ENCODE peak calls at places on chromosomes 2 and 18, in four cellular contexts. One of them, this sample, is unnamed.
A peak's percentile ranks its signal among the peaks of the same experiment; 100 is the strongest.

GRCh38 chr2:88549616-88550292 is 77.5 kb downstream of the EIF2AK3 start:
- DNase-seq in HepG2: no peak
- DNase-seq in GM12878: no peak
- DNase-seq in H1: peak; percentile 75
- DNase-seq in this sample: peak; percentile 76

GRCh38 chr2:173983414-173983871 is 18.3 kb upstream of the SP3 start:
- DNase-seq in HepG2: peak; percentile 58
- DNase-seq in GM12878: no peak
- DNase-seq in H1: no peak
- DNase-seq in this sample: no peak

GRCh38 chr2:72148975-72149555 is 1.4 kb upstream of the CYP26B1 start:
- DNase-seq in HepG2: no peak
- DNase-seq in GM12878: no peak
- DNase-seq in H1: peak; percentile 78
- DNase-seq in this sample: no peak

GRCh38 chr18:59385191-59385590 is 26.1 kb upstream of the LMAN1 start:
- DNase-seq in HepG2: no peak
- DNase-seq in GM12878: no peak
- DNase-seq in H1: no peak
- DNase-seq in this sample: no peak

GRCh38 chr2:96156011-96156820 is 11.0 kb upstream of the DUSP2 start:
- DNase-seq in HepG2: no peak
- DNase-seq in GM12878: no peak
- DNase-seq in H1: no peak
- DNase-seq in this sample: no peak

GRCh38 chr2:25497862-25498407 is 156.2 kb upstream of the DNMT3A start:
- DNase-seq in HepG2: no peak
- DNase-seq in GM12878: no peak
- DNase-seq in H1: no peak
- DNase-seq in this sample: no peak

GRCh38 chr2:169035887-169036286 is 4.8 kb upstream of the ABCB11 start:
- DNase-seq in HepG2: no peak
- DNase-seq in GM12878: no peak
- DNase-seq in H1: no peak
- DNase-seq in this sample: no peak

GRCh38 chr2:180728928-180729559 is 251.4 kb upstream of the UBE2E3 start:
- DNase-seq in HepG2: no peak
- DNase-seq in GM12878: no peak
- DNase-seq in H1: no peak
- DNase-seq in this sample: no peak

GRCh38 chr2:207162319-207162718 is 3.4 kb downstream of the KLF7 start:
- DNase-seq in HepG2: no peak
- DNase-seq in GM12878: no peak
- DNase-seq in H1: no peak
- DNase-seq in this sample: no peak

GRCh38 chr2:234536218-234536989 is 39.5 kb upstream of the ARL4C start:
- DNase-seq in HepG2: no peak
- DNase-seq in GM12878: no peak
- DNase-seq in H1: no peak
- DNase-seq in this sample: no peak

GRCh38 chr2:221347471-221347870 is 224.6 kb downstream of the EPHA4 start:
- DNase-seq in HepG2: no peak
- DNase-seq in GM12878: no peak
- DNase-seq in H1: no peak
- DNase-seq in this sample: no peak

GRCh38 chr2:71243548-71244301 is 16.8 kb upstream of the PAIP2B start:
- DNase-seq in HepG2: no peak
- DNase-seq in GM12878: no peak
- DNase-seq in H1: no peak
- DNase-seq in this sample: no peak

GRCh38 chr18:42028232-42028832 is 73.3 kb downstream of the PIK3C3 start:
- DNase-seq in HepG2: peak; percentile 12
- DNase-seq in GM12878: no peak
- DNase-seq in H1: no peak
- DNase-seq in this sample: no peak

GRCh38 chr2:36835125-36835524 is 131.2 kb downstream of the STRN start:
- DNase-seq in HepG2: no peak
- DNase-seq in GM12878: no peak
- DNase-seq in H1: no peak
- DNase-seq in this sample: no peak

GRCh38 chr2:71333619-71334018 is 2.0 kb downstream of the ZNF638 start:
- DNase-seq in HepG2: no peak
- DNase-seq in GM12878: no peak
- DNase-seq in H1: no peak
- DNase-seq in this sample: no peak

GRCh38 chr18:3594760-3595241 is 144.8 kb downstream of the TGIF1 start:
- DNase-seq in HepG2: peak; percentile 30
- DNase-seq in GM12878: no peak
- DNase-seq in H1: no peak
- DNase-seq in this sample: no peak

GRCh38 chr2:23404426-23404825 is 19.4 kb downstream of the KLHL29 start:
- DNase-seq in HepG2: peak; percentile 24
- DNase-seq in GM12878: peak; percentile 26
- DNase-seq in H1: no peak
- DNase-seq in this sample: no peak

GRCh38 chr2:241852981-241853631 is 5.6 kb downstream of the PDCD1 start:
- DNase-seq in HepG2: no peak
- DNase-seq in GM12878: no peak
- DNase-seq in H1: peak; percentile 39
- DNase-seq in this sample: no peak

GRCh38 chr2:175837046-175837445 is 165.0 kb downstream of the LNPK start:
- DNase-seq in HepG2: no peak
- DNase-seq in GM12878: no peak
- DNase-seq in H1: no peak
- DNase-seq in this sample: no peak

GRCh38 chr2:202161106-202161836 is 77.1 kb downstream of the SUMO1 start:
- DNase-seq in HepG2: no peak
- DNase-seq in GM12878: no peak
- DNase-seq in H1: no peak
- DNase-seq in this sample: no peak

GRCh38 chr2:117775820-117776219 is 38.7 kb upstream of the DDX18 start:
- DNase-seq in HepG2: no peak
- DNase-seq in GM12878: no peak
- DNase-seq in H1: no peak
- DNase-seq in this sample: no peak

GRCh38 chr18:40984856-40985255 is 970.2 kb upstream of the PIK3C3 start:
- DNase-seq in HepG2: no peak
- DNase-seq in GM12878: no peak
- DNase-seq in H1: no peak
- DNase-seq in this sample: no peak

GRCh38 chr18:22115573-22115972 is 53.8 kb upstream of the GATA6 start:
- DNase-seq in HepG2: peak; percentile 12
- DNase-seq in GM12878: no peak
- DNase-seq in H1: no peak
- DNase-seq in this sample: no peak

GRCh38 chr2:101736861-101737291 is 39.4 kb downstream of the MAP4K4 start:
- DNase-seq in HepG2: no peak
- DNase-seq in GM12878: no peak
- DNase-seq in H1: no peak
- DNase-seq in this sample: no peak

GRCh38 chr2:101738649-101739048 is 41.1 kb downstream of the MAP4K4 start:
- DNase-seq in HepG2: no peak
- DNase-seq in GM12878: no peak
- DNase-seq in H1: no peak
- DNase-seq in this sample: no peak

GRCh38 chr2:101735166-101735533 is 37.6 kb downstream of the MAP4K4 start:
- DNase-seq in HepG2: no peak
- DNase-seq in GM12878: no peak
- DNase-seq in H1: no peak
- DNase-seq in this sample: no peak

GRCh38 chr2:101736233-101736632 is 38.7 kb downstream of the MAP4K4 start:
- DNase-seq in HepG2: no peak
- DNase-seq in GM12878: no peak
- DNase-seq in H1: no peak
- DNase-seq in this sample: no peak

DNA sequence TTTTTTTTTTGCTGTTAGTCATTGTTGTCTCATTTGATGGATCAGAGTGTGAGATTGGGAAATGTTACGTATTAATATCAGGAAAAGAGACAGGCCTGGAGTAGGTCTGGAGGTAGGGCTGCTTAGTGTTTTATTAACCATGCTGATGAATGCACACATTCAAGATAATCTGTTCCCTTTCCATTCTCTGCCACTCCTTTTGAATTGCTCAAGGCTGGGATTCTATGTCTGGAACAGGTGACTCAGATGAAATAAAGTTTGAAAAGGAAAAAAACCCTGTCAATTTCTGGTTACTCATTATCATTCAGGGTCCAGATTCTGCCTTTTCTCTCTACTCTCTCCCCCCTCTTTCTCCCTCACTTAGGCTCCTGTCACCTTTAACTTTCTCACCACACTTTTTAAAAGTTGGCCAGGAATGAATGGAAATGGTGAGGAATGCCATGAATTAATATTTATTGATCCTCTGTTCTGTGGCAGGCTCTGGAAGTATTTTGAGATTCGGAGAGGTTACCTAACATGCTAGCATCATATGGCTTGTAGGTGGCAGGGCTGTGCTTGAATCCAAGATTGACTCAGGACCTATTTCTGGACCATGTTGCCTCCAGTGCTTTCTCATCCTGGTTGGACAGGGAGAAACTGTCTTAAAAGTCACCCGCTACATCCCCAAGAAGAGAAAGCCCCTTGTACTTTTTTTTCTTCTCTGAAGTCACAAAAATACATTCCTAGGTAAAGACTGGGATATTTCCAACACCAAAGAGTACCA is 40.2 kb downstream of the MAP4K4 start:
- DNase-seq in HepG2: no peak
- DNase-seq in GM12878: no peak
- DNase-seq in H1: no peak
- DNase-seq in this sample: no peak
- H3K9ac ChIP-seq in HepG2: no peak overlapping the region
- H3K9ac ChIP-seq in GM12878: no peak overlapping the region
- H3K9ac ChIP-seq in H1: no peak overlapping the region
- H3K9ac ChIP-seq in this sample: no peak overlapping the region

GRCh38 chr2:159613515-159614336 is 2.6 kb downstream of the BAZ2B start:
- DNase-seq in HepG2: no peak
- DNase-seq in GM12878: no peak
- DNase-seq in H1: no peak
- DNase-seq in this sample: no peak
- H3K4me3 ChIP-seq in HepG2: peak overlapping the region; percentile 76
- H3K4me3 ChIP-seq in GM12878: peak overlapping the region; percentile 70
- H3K4me3 ChIP-seq in H1: peak overlapping the region; percentile 83
- H3K4me3 ChIP-seq in this sample: peak overlapping the region; percentile 89

GRCh38 chr2:10449481-10449831 is 1.3 kb upstream of the ODC1 start:
- DNase-seq in HepG2: no peak
- DNase-seq in GM12878: no peak
- DNase-seq in H1: no peak
- DNase-seq in this sample: no peak
- TF ChIP-seq SUZ12 in HepG2: no peak
- TF ChIP-seq SUZ12 in GM12878: no peak
- TF ChIP-seq SUZ12 in H1: no peak
- TF ChIP-seq SUZ12 in this sample: no peak

DNA sequence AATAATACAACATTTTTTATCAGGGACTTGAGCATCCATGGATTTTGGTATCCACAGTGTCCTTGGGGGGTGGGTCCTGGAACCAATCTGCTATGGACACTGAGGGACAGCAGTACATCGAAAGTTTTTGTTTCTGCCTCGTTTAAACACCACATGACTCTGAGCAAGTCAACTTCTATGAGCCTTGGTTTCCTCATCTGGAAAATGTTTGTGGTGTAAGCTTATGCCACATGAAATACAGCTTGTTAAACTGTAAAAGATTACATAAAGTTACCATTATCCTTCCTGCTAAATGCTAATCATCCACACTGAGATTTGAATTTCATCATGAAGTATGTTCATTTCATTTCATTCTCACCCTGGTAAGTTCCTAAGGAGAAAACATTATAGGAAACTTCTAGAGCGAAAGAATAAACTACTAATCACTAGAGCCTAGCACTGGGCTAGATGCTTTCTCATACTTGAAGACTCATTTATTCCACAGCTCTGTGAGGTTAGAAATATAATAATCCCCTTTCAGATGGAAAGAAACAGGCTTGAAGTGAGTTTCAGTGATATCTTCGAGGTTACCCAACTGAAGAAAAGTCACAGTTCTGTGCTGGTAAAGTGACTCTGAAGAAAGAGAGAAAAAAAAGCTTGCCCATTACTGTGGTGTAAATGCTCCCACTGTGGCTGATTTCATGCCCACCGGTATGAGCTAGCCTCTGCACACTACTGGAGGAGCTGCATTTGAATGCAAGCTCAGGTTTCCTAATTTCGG is 29.2 kb downstream of the MCFD2 start:
- DNase-seq in HepG2: no peak
- DNase-seq in GM12878: no peak
- DNase-seq in H1: no peak
- DNase-seq in this sample: no peak
- H3K9ac ChIP-seq in HepG2: no peak overlapping the region
- H3K9ac ChIP-seq in GM12878: no peak overlapping the region
- H3K9ac ChIP-seq in H1: no peak overlapping the region
- H3K9ac ChIP-seq in this sample: no peak overlapping the region

DNA sequence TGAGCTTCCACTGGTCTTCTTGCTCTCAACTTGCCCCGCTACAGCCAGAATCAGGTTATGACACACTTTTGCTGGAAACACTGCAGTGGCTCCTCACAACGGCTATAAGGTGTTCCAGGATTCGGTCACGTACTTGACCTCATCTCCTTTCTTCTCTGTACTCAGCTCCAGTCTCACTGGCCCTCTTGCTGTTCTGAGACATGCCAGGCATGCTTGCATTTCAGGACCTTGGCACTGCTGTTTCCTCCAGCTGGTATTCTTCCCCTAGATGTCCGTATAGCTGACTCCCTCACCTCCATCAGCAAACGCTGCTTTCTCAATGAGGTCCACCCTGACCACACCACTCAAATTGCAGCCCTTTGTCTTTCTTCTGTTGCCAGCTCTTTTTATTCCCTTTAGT is 31.9 kb upstream of the C1GALT1C1L start:
- DNase-seq in HepG2: no peak
- DNase-seq in GM12878: no peak
- DNase-seq in H1: no peak
- DNase-seq in this sample: no peak
- H3K4me3 ChIP-seq in HepG2: no peak overlapping the region
- H3K4me3 ChIP-seq in GM12878: no peak overlapping the region
- H3K4me3 ChIP-seq in H1: no peak overlapping the region
- H3K4me3 ChIP-seq in this sample: no peak overlapping the region

DNA sequence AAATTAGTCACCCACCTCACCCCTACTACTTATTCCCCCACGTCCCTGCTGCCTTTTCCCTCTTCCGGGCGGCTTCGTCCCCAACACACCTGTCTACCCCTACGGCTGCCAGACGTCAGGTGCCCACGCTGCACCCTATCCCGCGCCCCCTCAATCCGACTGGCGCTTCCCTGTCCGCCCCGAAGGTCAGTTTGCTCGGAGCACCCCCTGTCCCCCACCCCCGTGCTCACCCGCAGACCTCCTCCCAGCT is 457 bp downstream of the ACVR1C start:
- DNase-seq in HepG2: no peak
- DNase-seq in GM12878: no peak
- DNase-seq in H1: no peak
- DNase-seq in this sample: no peak
- TF ChIP-seq SUZ12 in HepG2: no peak
- TF ChIP-seq SUZ12 in GM12878: no peak
- TF ChIP-seq SUZ12 in H1: peak; percentile 68
- TF ChIP-seq SUZ12 in this sample: peak; percentile 79

This sample was measured in NT2/D1.